ENCODE peak calls at places on chromosomes 4 and X, in eight cellular contexts. One of them, this sample, is unnamed.

GRCh38 chr4:169361741-169362140 is 91.0 kb upstream of the SH3RF1 start:
- DNase-seq in colonic mucosa: no peak
- DNase-seq in brain microvascular endothelial cell: no peak
- DNase-seq in astrocyte: no peak
- DNase-seq in MM.1S: no peak
- DNase-seq in Karpas-422: no peak
- DNase-seq in CD8-positive, alpha-beta memory T cell: no peak
- DNase-seq in neural progenitor cell: no peak
- DNase-seq in this sample: no peak

GRCh38 chr4:56181140-56181950 is 205.9 kb downstream of the AASDH start:
- DNase-seq in colonic mucosa: no peak
- DNase-seq in brain microvascular endothelial cell: peak; percentile 27
- DNase-seq in astrocyte: peak; percentile 31
- DNase-seq in MM.1S: no peak
- DNase-seq in Karpas-422: no peak
- DNase-seq in CD8-positive, alpha-beta memory T cell: no peak
- DNase-seq in neural progenitor cell: no peak
- DNase-seq in this sample: no peak

GRCh38 chrX:46777971-46778810 is 19.3 kb upstream of the SLC9A7 start:
- DNase-seq in colonic mucosa: no peak
- DNase-seq in brain microvascular endothelial cell: peak; percentile 35
- DNase-seq in astrocyte: peak; percentile 59
- DNase-seq in MM.1S: no peak
- DNase-seq in Karpas-422: no peak
- DNase-seq in CD8-positive, alpha-beta memory T cell: no peak
- DNase-seq in neural progenitor cell: no peak
- DNase-seq in this sample: no peak

GRCh38 chr4:14857475-14857874 is 144.8 kb upstream of the CPEB2 start:
- DNase-seq in colonic mucosa: no peak
- DNase-seq in brain microvascular endothelial cell: no peak
- DNase-seq in astrocyte: no peak
- DNase-seq in MM.1S: no peak
- DNase-seq in Karpas-422: no peak
- DNase-seq in CD8-positive, alpha-beta memory T cell: no peak
- DNase-seq in neural progenitor cell: no peak
- DNase-seq in this sample: no peak

GRCh38 chr4:26032572-26033320 is 118.7 kb downstream of the SMIM20 start:
- DNase-seq in colonic mucosa: no peak
- DNase-seq in brain microvascular endothelial cell: peak; percentile 78
- DNase-seq in astrocyte: peak; percentile 97
- DNase-seq in MM.1S: no peak
- DNase-seq in Karpas-422: no peak
- DNase-seq in CD8-positive, alpha-beta memory T cell: no peak
- DNase-seq in neural progenitor cell: no peak
- DNase-seq in this sample: no peak

GRCh38 chr4:74768857-74769525 is 25.3 kb downstream of the BTC start:
- DNase-seq in colonic mucosa: peak; percentile 35
- DNase-seq in brain microvascular endothelial cell: peak; percentile 33
- DNase-seq in astrocyte: peak; percentile 30
- DNase-seq in MM.1S: no peak
- DNase-seq in Karpas-422: peak; percentile 60
- DNase-seq in CD8-positive, alpha-beta memory T cell: no peak
- DNase-seq in neural progenitor cell: no peak
- DNase-seq in this sample: no peak

GRCh38 chr4:84914686-84915395 is 51.6 kb downstream of the WDFY3 start:
- DNase-seq in colonic mucosa: no peak
- DNase-seq in brain microvascular endothelial cell: no peak
- DNase-seq in astrocyte: no peak
- DNase-seq in MM.1S: no peak
- DNase-seq in Karpas-422: no peak
- DNase-seq in CD8-positive, alpha-beta memory T cell: no peak
- DNase-seq in neural progenitor cell: no peak
- DNase-seq in this sample: no peak

GRCh38 chr4:168839758-168840385 is 170.2 kb downstream of the CBR4 start:
- DNase-seq in colonic mucosa: no peak
- DNase-seq in brain microvascular endothelial cell: no peak
- DNase-seq in astrocyte: no peak
- DNase-seq in MM.1S: no peak
- DNase-seq in Karpas-422: no peak
- DNase-seq in CD8-positive, alpha-beta memory T cell: no peak
- DNase-seq in neural progenitor cell: no peak
- DNase-seq in this sample: no peak

GRCh38 chr4:99811850-99812249 is 4.8 kb upstream of the DAPP1 start:
- DNase-seq in colonic mucosa: peak; percentile 61
- DNase-seq in brain microvascular endothelial cell: peak; percentile 19
- DNase-seq in astrocyte: no peak
- DNase-seq in MM.1S: peak; percentile 75
- DNase-seq in Karpas-422: peak; percentile 92
- DNase-seq in CD8-positive, alpha-beta memory T cell: peak; percentile 43
- DNase-seq in neural progenitor cell: peak; percentile 59
- DNase-seq in this sample: no peak

GRCh38 chr4:123017636-123018390 is 95.4 kb upstream of the NUDT6 start:
- DNase-seq in colonic mucosa: no peak
- DNase-seq in brain microvascular endothelial cell: peak; percentile 60
- DNase-seq in astrocyte: peak; percentile 59
- DNase-seq in MM.1S: no peak
- DNase-seq in Karpas-422: no peak
- DNase-seq in CD8-positive, alpha-beta memory T cell: no peak
- DNase-seq in neural progenitor cell: no peak
- DNase-seq in this sample: no peak

GRCh38 chr4:61520688-61521160 is 320.6 kb downstream of the ADGRL3 start:
- DNase-seq in colonic mucosa: no peak
- DNase-seq in brain microvascular endothelial cell: peak; percentile 88
- DNase-seq in astrocyte: peak; percentile 79
- DNase-seq in MM.1S: no peak
- DNase-seq in Karpas-422: no peak
- DNase-seq in CD8-positive, alpha-beta memory T cell: no peak
- DNase-seq in neural progenitor cell: no peak
- DNase-seq in this sample: no peak

GRCh38 chrX:107565916-107566602 is 62.3 kb upstream of the PRPS1 start:
- DNase-seq in colonic mucosa: no peak
- DNase-seq in brain microvascular endothelial cell: peak; percentile 64
- DNase-seq in astrocyte: peak; percentile 79
- DNase-seq in MM.1S: no peak
- DNase-seq in Karpas-422: no peak
- DNase-seq in CD8-positive, alpha-beta memory T cell: no peak
- DNase-seq in neural progenitor cell: peak; percentile 85
- DNase-seq in this sample: no peak

GRCh38 chr4:180310616-180311015 is 1932.6 kb upstream of the TENM3 start:
- DNase-seq in colonic mucosa: no peak
- DNase-seq in brain microvascular endothelial cell: no peak
- DNase-seq in astrocyte: no peak
- DNase-seq in MM.1S: no peak
- DNase-seq in Karpas-422: no peak
- DNase-seq in CD8-positive, alpha-beta memory T cell: no peak
- DNase-seq in neural progenitor cell: no peak
- DNase-seq in this sample: no peak

GRCh38 chrX:136639506-136640176 is 8.3 kb upstream of the CD40LG start:
- DNase-seq in colonic mucosa: no peak
- DNase-seq in brain microvascular endothelial cell: peak; percentile 1
- DNase-seq in astrocyte: no peak
- DNase-seq in MM.1S: no peak
- DNase-seq in Karpas-422: no peak
- DNase-seq in CD8-positive, alpha-beta memory T cell: no peak
- DNase-seq in neural progenitor cell: no peak
- DNase-seq in this sample: no peak

GRCh38 chrX:154366666-154367055 is 7.8 kb downstream of the FLNA start:
- DNase-seq in colonic mucosa: no peak
- DNase-seq in brain microvascular endothelial cell: no peak
- DNase-seq in astrocyte: no peak
- DNase-seq in MM.1S: no peak
- DNase-seq in Karpas-422: no peak
- DNase-seq in CD8-positive, alpha-beta memory T cell: no peak
- DNase-seq in neural progenitor cell: no peak
- DNase-seq in this sample: no peak

DNA sequence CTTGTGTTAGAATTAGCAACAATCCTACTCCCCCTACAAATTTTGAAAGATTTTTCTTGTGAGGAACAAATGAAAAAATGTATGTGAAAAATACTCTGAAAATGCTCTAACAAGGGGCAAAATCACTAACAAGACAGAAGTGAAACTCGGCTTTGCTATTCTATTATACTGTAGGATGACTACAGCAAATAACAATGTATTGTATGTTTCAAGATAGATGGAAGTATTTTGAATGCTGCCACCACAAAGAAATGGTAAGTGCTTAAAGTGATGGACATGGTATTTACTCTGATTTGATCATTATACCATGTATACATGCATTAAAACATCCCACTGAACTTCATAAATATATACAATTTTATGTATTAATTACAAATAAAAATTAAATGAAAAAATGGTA is 192.8 kb downstream of the SPOCK3 start:
- DNase-seq in colonic mucosa: no peak
- DNase-seq in brain microvascular endothelial cell: no peak
- DNase-seq in astrocyte: no peak
- DNase-seq in MM.1S: no peak
- DNase-seq in Karpas-422: no peak
- DNase-seq in CD8-positive, alpha-beta memory T cell: no peak
- DNase-seq in neural progenitor cell: no peak
- DNase-seq in this sample: no peak
- H3K27ac ChIP-seq in colonic mucosa: no peak overlapping the region
- H3K27ac ChIP-seq in brain microvascular endothelial cell: no peak overlapping the region
- H3K27ac ChIP-seq in astrocyte: no peak overlapping the region
- H3K27ac ChIP-seq in MM.1S: no peak overlapping the region
- H3K27ac ChIP-seq in Karpas-422: no peak overlapping the region
- H3K27ac ChIP-seq in CD8-positive, alpha-beta memory T cell: no peak overlapping the region
- H3K27ac ChIP-seq in neural progenitor cell: no peak overlapping the region
- H3K27ac ChIP-seq in this sample: no peak overlapping the region

GRCh38 chrX:72705111-72705510 is 9.0 kb downstream of the PHKA1 start:
- DNase-seq in colonic mucosa: no peak
- DNase-seq in brain microvascular endothelial cell: no peak
- DNase-seq in astrocyte: no peak
- DNase-seq in MM.1S: no peak
- DNase-seq in Karpas-422: no peak
- DNase-seq in CD8-positive, alpha-beta memory T cell: no peak
- DNase-seq in neural progenitor cell: no peak
- DNase-seq in this sample: no peak
- H3K27me3 ChIP-seq in colonic mucosa: no peaks in the 10 kb centered on the region
- H3K27me3 ChIP-seq in brain microvascular endothelial cell: no peaks in the 10 kb centered on the region
- H3K27me3 ChIP-seq in astrocyte: no peaks in the 10 kb centered on the region
- H3K27me3 ChIP-seq in MM.1S: no peaks in the 10 kb centered on the region
- H3K27me3 ChIP-seq in Karpas-422: no peaks in the 10 kb centered on the region
- H3K27me3 ChIP-seq in CD8-positive, alpha-beta memory T cell: no peaks in the 10 kb centered on the region
- H3K27me3 ChIP-seq in neural progenitor cell: no peaks in the 10 kb centered on the region
- H3K27me3 ChIP-seq in this sample: no peaks in the 10 kb centered on the region

GRCh38 chrX:13112499-13112898 is 68.1 kb upstream of the FAM9C start:
- DNase-seq in colonic mucosa: no peak
- DNase-seq in brain microvascular endothelial cell: no peak
- DNase-seq in astrocyte: no peak
- DNase-seq in MM.1S: no peak
- DNase-seq in Karpas-422: no peak
- DNase-seq in CD8-positive, alpha-beta memory T cell: no peak
- DNase-seq in neural progenitor cell: no peak
- DNase-seq in this sample: no peak

GRCh38 chrX:13110427-13111324 is 66.3 kb upstream of the FAM9C start:
- DNase-seq in colonic mucosa: peak; percentile 50
- DNase-seq in brain microvascular endothelial cell: peak; percentile 95
- DNase-seq in astrocyte: peak; percentile 96
- DNase-seq in MM.1S: no peak
- DNase-seq in Karpas-422: no peak
- DNase-seq in CD8-positive, alpha-beta memory T cell: no peak
- DNase-seq in neural progenitor cell: no peak
- DNase-seq in this sample: no peak

GRCh38 chrX:13115457-13115856 is 71.0 kb upstream of the FAM9C start:
- DNase-seq in colonic mucosa: no peak
- DNase-seq in brain microvascular endothelial cell: no peak
- DNase-seq in astrocyte: no peak
- DNase-seq in MM.1S: no peak
- DNase-seq in Karpas-422: no peak
- DNase-seq in CD8-positive, alpha-beta memory T cell: no peak
- DNase-seq in neural progenitor cell: no peak
- DNase-seq in this sample: no peak

GRCh38 chrX:13103914-13104274 is 59.5 kb upstream of the FAM9C start:
- DNase-seq in colonic mucosa: no peak
- DNase-seq in brain microvascular endothelial cell: no peak
- DNase-seq in astrocyte: no peak
- DNase-seq in MM.1S: no peak
- DNase-seq in Karpas-422: no peak
- DNase-seq in CD8-positive, alpha-beta memory T cell: no peak
- DNase-seq in neural progenitor cell: no peak
- DNase-seq in this sample: no peak

DNA sequence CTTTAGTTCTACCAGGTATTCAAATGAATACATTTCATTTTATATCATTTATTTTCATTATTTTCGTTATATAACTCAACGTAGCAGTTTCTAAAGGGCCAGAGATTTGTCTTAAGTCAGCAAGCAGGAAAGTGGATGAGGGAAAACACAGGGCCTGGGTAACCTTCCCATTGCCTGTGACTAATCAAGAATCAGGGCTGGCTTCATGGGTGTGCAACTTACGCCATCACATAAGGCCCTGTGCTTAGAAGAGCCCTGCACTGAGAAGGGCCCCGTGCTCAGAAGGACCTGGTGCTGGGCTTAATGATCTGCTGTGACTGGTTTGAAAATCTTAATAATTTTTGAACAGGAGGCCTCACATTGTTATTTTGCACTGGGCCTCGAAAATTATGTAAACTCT is 65.4 kb upstream of the FAM9C start:
- DNase-seq in colonic mucosa: no peak
- DNase-seq in brain microvascular endothelial cell: peak; percentile 74
- DNase-seq in astrocyte: peak; percentile 62
- DNase-seq in MM.1S: no peak
- DNase-seq in Karpas-422: no peak
- DNase-seq in CD8-positive, alpha-beta memory T cell: no peak
- DNase-seq in neural progenitor cell: no peak
- DNase-seq in this sample: no peak
- H3K4me3 ChIP-seq in colonic mucosa: no peak overlapping the region
- H3K4me3 ChIP-seq in brain microvascular endothelial cell: no peak overlapping the region
- H3K4me3 ChIP-seq in astrocyte: no peak overlapping the region
- H3K4me3 ChIP-seq in MM.1S: no peak overlapping the region
- H3K4me3 ChIP-seq in Karpas-422: no peak overlapping the region
- H3K4me3 ChIP-seq in CD8-positive, alpha-beta memory T cell: no peak overlapping the region
- H3K4me3 ChIP-seq in neural progenitor cell: no peak overlapping the region
- H3K4me3 ChIP-seq in this sample: no peak overlapping the region

GRCh38 chrX:22025751-22026150 is 6.4 kb upstream of the PHEX start:
- DNase-seq in colonic mucosa: no peak
- DNase-seq in brain microvascular endothelial cell: peak; percentile 2
- DNase-seq in astrocyte: no peak
- DNase-seq in MM.1S: no peak
- DNase-seq in Karpas-422: no peak
- DNase-seq in CD8-positive, alpha-beta memory T cell: no peak
- DNase-seq in neural progenitor cell: no peak
- DNase-seq in this sample: no peak

GRCh38 chrX:22021721-22022120 is 10.4 kb upstream of the PHEX start:
- DNase-seq in colonic mucosa: no peak
- DNase-seq in brain microvascular endothelial cell: no peak
- DNase-seq in astrocyte: no peak
- DNase-seq in MM.1S: no peak
- DNase-seq in Karpas-422: no peak
- DNase-seq in CD8-positive, alpha-beta memory T cell: no peak
- DNase-seq in neural progenitor cell: no peak
- DNase-seq in this sample: no peak

DNA sequence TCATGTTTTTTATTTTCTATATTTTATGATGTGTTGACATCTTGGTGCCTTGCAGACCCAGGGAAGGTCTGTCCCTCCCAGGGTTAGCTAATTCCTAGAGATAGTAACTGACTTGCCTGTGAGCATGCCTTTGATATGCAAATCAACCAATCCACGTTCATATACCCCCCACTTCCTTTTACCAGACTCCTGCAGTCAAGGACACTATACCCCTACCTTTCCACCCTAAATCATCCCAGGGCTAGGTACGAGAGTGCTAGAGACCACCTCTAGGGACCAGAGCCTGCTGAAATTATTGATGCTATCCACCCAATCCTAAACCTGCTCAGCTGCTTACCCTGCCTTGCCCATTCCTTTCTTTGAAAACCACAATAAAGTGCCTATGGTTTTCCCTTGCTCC is 7.5 kb upstream of the PHEX start:
- DNase-seq in colonic mucosa: no peak
- DNase-seq in brain microvascular endothelial cell: no peak
- DNase-seq in astrocyte: no peak
- DNase-seq in MM.1S: no peak
- DNase-seq in Karpas-422: no peak
- DNase-seq in CD8-positive, alpha-beta memory T cell: no peak
- DNase-seq in neural progenitor cell: no peak
- DNase-seq in this sample: no peak
- H3K27ac ChIP-seq in colonic mucosa: no peak overlapping the region
- H3K27ac ChIP-seq in brain microvascular endothelial cell: no peak overlapping the region
- H3K27ac ChIP-seq in astrocyte: no peak overlapping the region
- H3K27ac ChIP-seq in MM.1S: no peak overlapping the region
- H3K27ac ChIP-seq in Karpas-422: no peak overlapping the region
- H3K27ac ChIP-seq in CD8-positive, alpha-beta memory T cell: no peak overlapping the region
- H3K27ac ChIP-seq in neural progenitor cell: no peak overlapping the region
- H3K27ac ChIP-seq in this sample: no peak overlapping the region

This sample was measured in effector memory CD4-positive, alpha-beta T cell.